ENCODE peak calls at places on chromosome 1, in five cellular contexts. One of them, this sample, is unnamed.

GRCh38 chr1:20787100-20787774 is at the start of gene HP1BP3:
- DNase-seq in CD14-positive monocyte: peak; percentile 63
- DNase-seq in mesothelial cell of epicardium: peak; percentile 61
- DNase-seq in brain microvascular endothelial cell: peak; percentile 38
- DNase-seq in progenitor cell of endocrine pancreas: peak; percentile 63
- DNase-seq in this sample: peak; percentile 87

GRCh38 chr1:95309031-95309459 is 75.0 kb downstream of the RWDD3 start:
- DNase-seq in mesothelial cell of epicardium: no peak
- DNase-seq in CD14-positive monocyte: no peak
- DNase-seq in progenitor cell of endocrine pancreas: peak; percentile 24
- DNase-seq in brain microvascular endothelial cell: peak; percentile 14
- DNase-seq in this sample: no peak

GRCh38 chr1:227343727-227344551 is 25.6 kb upstream of the CDC42BPA start:
- DNase-seq in CD14-positive monocyte: no peak
- DNase-seq in progenitor cell of endocrine pancreas: no peak
- DNase-seq in mesothelial cell of epicardium: no peak
- DNase-seq in brain microvascular endothelial cell: peak; percentile 57
- DNase-seq in this sample: no peak

GRCh38 chr1:83998599-83999315 is at the start of gene TTLL7:
- DNase-seq in brain microvascular endothelial cell: peak; percentile 63
- DNase-seq in progenitor cell of endocrine pancreas: peak; percentile 77
- DNase-seq in CD14-positive monocyte: peak; percentile 59
- DNase-seq in mesothelial cell of epicardium: peak; percentile 55
- DNase-seq in this sample: peak; percentile 87

GRCh38 chr1:75087278-75087677 is 46.9 kb upstream of the LHX8 start:
- DNase-seq in brain microvascular endothelial cell: no peak
- DNase-seq in mesothelial cell of epicardium: no peak
- DNase-seq in progenitor cell of endocrine pancreas: no peak
- DNase-seq in CD14-positive monocyte: no peak
- DNase-seq in this sample: no peak

GRCh38 chr1:159014851-159015250 is 5.1 kb downstream of the IFI16 start:
- DNase-seq in brain microvascular endothelial cell: no peak
- DNase-seq in progenitor cell of endocrine pancreas: no peak
- DNase-seq in mesothelial cell of epicardium: no peak
- DNase-seq in CD14-positive monocyte: no peak
- DNase-seq in this sample: no peak

GRCh38 chr1:5950994-5951749 is 41.1 kb downstream of the NPHP4 start:
- DNase-seq in brain microvascular endothelial cell: no peak
- DNase-seq in progenitor cell of endocrine pancreas: no peak
- DNase-seq in mesothelial cell of epicardium: no peak
- DNase-seq in CD14-positive monocyte: no peak
- DNase-seq in this sample: peak; percentile 60

GRCh38 chr1:35808376-35809155 is 750 bp downstream of the AGO4 start:
- DNase-seq in CD14-positive monocyte: peak; percentile 51
- DNase-seq in mesothelial cell of epicardium: no peak
- DNase-seq in brain microvascular endothelial cell: peak; percentile 16
- DNase-seq in progenitor cell of endocrine pancreas: peak; percentile 11
- DNase-seq in this sample: peak; percentile 73

GRCh38 chr1:44881011-44881632 is 38.1 kb upstream of the PTCH2 start:
- DNase-seq in brain microvascular endothelial cell: peak; percentile 37
- DNase-seq in mesothelial cell of epicardium: no peak
- DNase-seq in CD14-positive monocyte: no peak
- DNase-seq in progenitor cell of endocrine pancreas: no peak
- DNase-seq in this sample: no peak

GRCh38 chr1:230867903-230868735 is at the start of gene C1orf198:
- DNase-seq in mesothelial cell of epicardium: peak; percentile 82
- DNase-seq in CD14-positive monocyte: peak; percentile 63
- DNase-seq in progenitor cell of endocrine pancreas: peak; percentile 84
- DNase-seq in brain microvascular endothelial cell: no peak
- DNase-seq in this sample: peak; percentile 91

GRCh38 chr1:118160825-118161224 is 24.2 kb downstream of the SPAG17 start:
- DNase-seq in progenitor cell of endocrine pancreas: no peak
- DNase-seq in CD14-positive monocyte: no peak
- DNase-seq in mesothelial cell of epicardium: no peak
- DNase-seq in brain microvascular endothelial cell: no peak
- DNase-seq in this sample: no peak

GRCh38 chr1:29370067-29370466 is 133.7 kb downstream of the PTPRU start:
- DNase-seq in mesothelial cell of epicardium: no peak
- DNase-seq in progenitor cell of endocrine pancreas: no peak
- DNase-seq in brain microvascular endothelial cell: no peak
- DNase-seq in CD14-positive monocyte: no peak
- DNase-seq in this sample: no peak

GRCh38 chr1:27416387-27417111 is 24.1 kb downstream of the GPR3 start:
- DNase-seq in mesothelial cell of epicardium: no peak
- DNase-seq in brain microvascular endothelial cell: peak; percentile 62
- DNase-seq in progenitor cell of endocrine pancreas: no peak
- DNase-seq in CD14-positive monocyte: no peak
- DNase-seq in this sample: no peak

GRCh38 chr1:229024528-229025119 is 246.3 kb upstream of the RAB4A start:
- DNase-seq in brain microvascular endothelial cell: peak; percentile 89
- DNase-seq in mesothelial cell of epicardium: no peak
- DNase-seq in progenitor cell of endocrine pancreas: no peak
- DNase-seq in CD14-positive monocyte: peak; percentile 92
- DNase-seq in this sample: no peak

DNA sequence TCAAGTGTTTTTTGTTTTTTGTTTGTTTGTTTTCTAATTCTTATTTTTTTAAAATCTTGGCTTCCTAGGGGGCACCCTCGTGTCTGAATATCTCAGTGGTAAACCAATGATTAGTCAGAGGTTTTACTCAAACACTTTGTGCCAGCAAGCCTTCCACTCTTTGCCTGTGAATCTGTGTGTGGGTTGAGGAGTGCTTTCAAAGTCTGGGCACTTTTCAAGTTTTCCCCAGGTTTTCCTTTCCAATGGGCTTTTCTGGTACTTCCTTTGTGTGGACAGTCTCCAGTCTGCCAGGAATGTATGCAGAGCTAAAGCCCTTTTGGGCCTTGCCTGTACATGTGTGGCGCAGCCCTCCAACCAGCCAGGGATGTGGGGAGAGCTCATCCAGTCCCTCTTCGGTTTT is 9.7 kb upstream of the PPIE start:
- DNase-seq in CD14-positive monocyte: no peak
- DNase-seq in brain microvascular endothelial cell: no peak
- DNase-seq in mesothelial cell of epicardium: no peak
- DNase-seq in progenitor cell of endocrine pancreas: no peak
- DNase-seq in this sample: no peak
- TF ChIP-seq CTCF in CD14-positive monocyte: no peak
- TF ChIP-seq CTCF in brain microvascular endothelial cell: no peak
- TF ChIP-seq CTCF in mesothelial cell of epicardium: no peak
- TF ChIP-seq CTCF in progenitor cell of endocrine pancreas: no peak
- TF ChIP-seq CTCF in this sample: no peak

GRCh38 chr1:220272841-220273090 is 513 bp upstream of the RAB3GAP2 start:
- DNase-seq in progenitor cell of endocrine pancreas: no peak
- DNase-seq in brain microvascular endothelial cell: no peak
- DNase-seq in mesothelial cell of epicardium: no peak
- DNase-seq in CD14-positive monocyte: no peak
- DNase-seq in this sample: no peak
- TF ChIP-seq CTCF in progenitor cell of endocrine pancreas: no peak
- TF ChIP-seq CTCF in brain microvascular endothelial cell: no peak
- TF ChIP-seq CTCF in mesothelial cell of epicardium: no peak
- TF ChIP-seq CTCF in CD14-positive monocyte: no peak
- TF ChIP-seq CTCF in this sample: no peak

DNA sequence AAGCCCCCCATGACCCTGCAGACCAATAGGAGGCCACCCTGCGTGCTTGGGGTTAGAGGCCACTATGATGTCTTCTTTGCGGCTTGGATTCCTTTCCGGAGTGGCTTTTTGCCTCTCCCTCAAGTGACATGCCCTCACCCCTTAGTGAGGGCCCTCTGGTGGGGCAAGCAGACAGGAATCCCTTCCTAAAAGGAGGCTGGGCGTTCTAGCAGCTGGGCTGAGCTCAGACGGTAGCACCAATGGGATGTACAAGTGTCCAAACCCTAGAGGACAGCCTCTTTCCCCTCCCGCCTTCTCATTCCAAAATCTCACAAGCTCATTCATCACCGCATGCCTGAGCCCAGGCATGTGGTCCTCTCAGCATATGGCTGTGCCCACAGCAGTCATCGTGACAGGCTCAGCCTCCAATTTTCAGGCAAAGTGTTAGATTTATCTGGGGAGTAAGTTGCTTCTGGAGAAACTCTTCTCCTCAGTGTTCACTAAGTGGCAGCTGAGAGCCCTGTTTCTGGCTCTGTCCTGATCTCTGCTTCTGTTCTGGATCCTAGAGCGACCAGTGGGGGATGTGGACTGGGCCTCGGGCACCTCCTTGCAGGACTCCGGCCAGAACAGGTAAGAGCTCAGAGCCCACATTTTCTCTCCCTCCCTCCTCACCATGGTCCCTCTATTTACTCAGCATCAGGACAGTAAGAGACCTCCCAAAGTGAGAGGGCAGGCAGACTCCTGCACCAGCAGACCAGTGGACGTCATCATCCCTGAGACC is 4.8 kb downstream of the KIAA1614 start:
- DNase-seq in brain microvascular endothelial cell: peak; percentile 9
- DNase-seq in mesothelial cell of epicardium: no peak
- DNase-seq in CD14-positive monocyte: no peak
- DNase-seq in progenitor cell of endocrine pancreas: no peak
- DNase-seq in this sample: no peak
- TF ChIP-seq CTCF in brain microvascular endothelial cell: peak; percentile 52
- TF ChIP-seq CTCF in mesothelial cell of epicardium: no peak
- TF ChIP-seq CTCF in CD14-positive monocyte: no peak
- TF ChIP-seq CTCF in progenitor cell of endocrine pancreas: no peak
- TF ChIP-seq CTCF in this sample: no peak

GRCh38 chr1:115595279-115596079 is 46.3 kb upstream of the VANGL1 start:
- DNase-seq in CD14-positive monocyte: peak; percentile 52
- DNase-seq in progenitor cell of endocrine pancreas: peak; percentile 74
- DNase-seq in brain microvascular endothelial cell: peak; percentile 98
- DNase-seq in mesothelial cell of epicardium: peak; percentile 76
- DNase-seq in this sample: peak; percentile 88

GRCh38 chr1:115596080-115596795 is 45.5 kb upstream of the VANGL1 start:
- DNase-seq in brain microvascular endothelial cell: peak; percentile 80
- DNase-seq in CD14-positive monocyte: no peak
- DNase-seq in progenitor cell of endocrine pancreas: no peak
- DNase-seq in mesothelial cell of epicardium: no peak
- DNase-seq in this sample: no peak

GRCh38 chr1:115593365-115594259 is 48.2 kb upstream of the VANGL1 start:
- DNase-seq in brain microvascular endothelial cell: no peak
- DNase-seq in mesothelial cell of epicardium: no peak
- DNase-seq in CD14-positive monocyte: no peak
- DNase-seq in progenitor cell of endocrine pancreas: no peak
- DNase-seq in this sample: no peak

DNA sequence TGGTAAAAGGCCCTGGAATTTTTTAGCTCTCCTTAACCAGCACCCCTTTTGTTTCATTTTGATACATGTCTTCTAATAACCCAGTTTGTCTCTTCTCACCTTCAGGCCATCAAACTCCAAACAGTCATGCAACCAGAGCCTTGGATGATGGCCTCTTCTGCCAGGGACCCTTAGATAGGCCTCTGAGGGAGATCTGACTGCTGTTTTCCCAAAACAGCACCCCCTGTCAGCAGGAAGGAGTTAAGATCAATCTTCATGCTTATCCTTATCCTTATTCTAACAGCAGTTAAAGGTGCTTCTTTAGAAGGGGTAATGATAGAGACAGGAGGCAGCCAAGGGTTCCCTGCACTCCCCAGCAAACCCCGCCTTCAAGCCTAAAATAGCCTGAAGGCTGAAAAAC is 49.5 kb upstream of the VANGL1 start:
- DNase-seq in CD14-positive monocyte: no peak
- DNase-seq in brain microvascular endothelial cell: no peak
- DNase-seq in mesothelial cell of epicardium: no peak
- DNase-seq in progenitor cell of endocrine pancreas: no peak
- DNase-seq in this sample: no peak
- TF ChIP-seq CTCF in CD14-positive monocyte: no peak
- TF ChIP-seq CTCF in brain microvascular endothelial cell: peak; percentile 26
- TF ChIP-seq CTCF in mesothelial cell of epicardium: no peak
- TF ChIP-seq CTCF in progenitor cell of endocrine pancreas: no peak
- TF ChIP-seq CTCF in this sample: no peak

GRCh38 chr1:160806109-160806665 is 10.2 kb downstream of the LY9 start:
- DNase-seq in brain microvascular endothelial cell: no peak
- DNase-seq in mesothelial cell of epicardium: no peak
- DNase-seq in CD14-positive monocyte: no peak
- DNase-seq in progenitor cell of endocrine pancreas: no peak
- DNase-seq in this sample: no peak
- TF ChIP-seq CTCF in brain microvascular endothelial cell: no peak
- TF ChIP-seq CTCF in mesothelial cell of epicardium: no peak
- TF ChIP-seq CTCF in CD14-positive monocyte: no peak
- TF ChIP-seq CTCF in progenitor cell of endocrine pancreas: no peak
- TF ChIP-seq CTCF in this sample: no peak

GRCh38 chr1:155228096-155228427 is 19.6 kb downstream of the MTX1 start:
- DNase-seq in CD14-positive monocyte: no peak
- DNase-seq in brain microvascular endothelial cell: no peak
- DNase-seq in progenitor cell of endocrine pancreas: no peak
- DNase-seq in mesothelial cell of epicardium: no peak
- DNase-seq in this sample: no peak

GRCh38 chr1:155223017-155223416 is 14.5 kb downstream of the MTX1 start:
- DNase-seq in CD14-positive monocyte: no peak
- DNase-seq in brain microvascular endothelial cell: no peak
- DNase-seq in progenitor cell of endocrine pancreas: no peak
- DNase-seq in mesothelial cell of epicardium: no peak
- DNase-seq in this sample: no peak

GRCh38 chr1:155226188-155226909 is 17.9 kb downstream of the MTX1 start:
- DNase-seq in CD14-positive monocyte: peak; percentile 83
- DNase-seq in mesothelial cell of epicardium: no peak
- DNase-seq in progenitor cell of endocrine pancreas: no peak
- DNase-seq in brain microvascular endothelial cell: peak; percentile 73
- DNase-seq in this sample: no peak

GRCh38 chr1:155227261-155228095 is 19.0 kb downstream of the MTX1 start:
- DNase-seq in CD14-positive monocyte: peak; percentile 97
- DNase-seq in mesothelial cell of epicardium: peak; percentile 98
- DNase-seq in progenitor cell of endocrine pancreas: peak; percentile 95
- DNase-seq in brain microvascular endothelial cell: peak; percentile 99
- DNase-seq in this sample: peak; percentile 99

DNA sequence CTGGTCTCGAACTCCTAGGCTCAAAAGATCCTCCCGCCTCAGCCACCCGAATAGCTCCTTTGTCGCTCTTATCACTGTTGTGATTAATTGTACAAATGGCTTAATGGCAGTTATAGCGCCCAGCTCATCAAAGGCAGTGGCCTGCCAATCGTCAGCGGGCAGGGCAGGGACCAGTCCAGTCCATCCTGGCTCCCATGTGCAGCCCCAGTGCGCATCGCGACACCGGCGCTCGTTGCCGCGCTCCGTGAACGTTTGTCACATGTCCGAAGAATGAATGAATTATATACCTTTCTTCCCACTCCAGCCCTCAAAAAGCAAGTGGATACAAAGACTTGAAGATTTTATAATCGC is 18.4 kb downstream of the MTX1 start:
- DNase-seq in brain microvascular endothelial cell: peak; percentile 39
- DNase-seq in progenitor cell of endocrine pancreas: peak; percentile 43
- DNase-seq in CD14-positive monocyte: no peak
- DNase-seq in mesothelial cell of epicardium: no peak
- DNase-seq in this sample: no peak
- TF ChIP-seq CTCF in brain microvascular endothelial cell: no peak
- TF ChIP-seq CTCF in progenitor cell of endocrine pancreas: no peak
- TF ChIP-seq CTCF in CD14-positive monocyte: peak; percentile 56
- TF ChIP-seq CTCF in mesothelial cell of epicardium: no peak
- TF ChIP-seq CTCF in this sample: peak; percentile 24

This sample was measured in type B pancreatic cell.